ENCODE peak calls at places on chromosome 1, in eight cellular contexts. One of them, this sample, is unnamed.

GRCh38 chr1:227253065-227253464 is 65.2 kb downstream of the CDC42BPA start:
- DNase-seq in endothelial cell: no peak
- DNase-seq in stomach: no peak
- DNase-seq in heart left ventricle: no peak
- DNase-seq in mesothelial cell of epicardium: no peak
- DNase-seq in hepatocyte: no peak
- DNase-seq in OCI-LY7: no peak
- DNase-seq in fibroblast of the aortic adventitia: no peak
- DNase-seq in this sample: no peak

GRCh38 chr1:168455764-168456163 is 88.0 kb downstream of the XCL2 start:
- DNase-seq in mesothelial cell of epicardium: no peak
- DNase-seq in fibroblast of the aortic adventitia: no peak
- DNase-seq in OCI-LY7: no peak
- DNase-seq in heart left ventricle: no peak
- DNase-seq in endothelial cell: no peak
- DNase-seq in hepatocyte: no peak
- DNase-seq in stomach: no peak
- DNase-seq in this sample: no peak

GRCh38 chr1:185964946-185965345 is 230.8 kb downstream of the HMCN1 start:
- DNase-seq in stomach: no peak
- DNase-seq in OCI-LY7: no peak
- DNase-seq in mesothelial cell of epicardium: no peak
- DNase-seq in hepatocyte: no peak
- DNase-seq in endothelial cell: no peak
- DNase-seq in fibroblast of the aortic adventitia: no peak
- DNase-seq in heart left ventricle: no peak
- DNase-seq in this sample: no peak

GRCh38 chr1:9449106-9449627 is 90.1 kb upstream of the SLC25A33 start:
- DNase-seq in fibroblast of the aortic adventitia: peak; percentile 86
- DNase-seq in endothelial cell: no peak
- DNase-seq in OCI-LY7: no peak
- DNase-seq in heart left ventricle: peak; percentile 65
- DNase-seq in hepatocyte: peak; percentile 50
- DNase-seq in mesothelial cell of epicardium: no peak
- DNase-seq in stomach: no peak
- DNase-seq in this sample: no peak

GRCh38 chr1:24351918-24352637 is 32.9 kb downstream of the GRHL3 start:
- DNase-seq in hepatocyte: peak; percentile 37
- DNase-seq in mesothelial cell of epicardium: no peak
- DNase-seq in heart left ventricle: no peak
- DNase-seq in OCI-LY7: no peak
- DNase-seq in endothelial cell: no peak
- DNase-seq in fibroblast of the aortic adventitia: peak; percentile 17
- DNase-seq in stomach: no peak
- DNase-seq in this sample: peak; percentile 86

GRCh38 chr1:3922201-3922725 is 22.2 kb upstream of the C1orf174 start:
- DNase-seq in OCI-LY7: no peak
- DNase-seq in fibroblast of the aortic adventitia: no peak
- DNase-seq in mesothelial cell of epicardium: no peak
- DNase-seq in stomach: no peak
- DNase-seq in heart left ventricle: no peak
- DNase-seq in endothelial cell: no peak
- DNase-seq in hepatocyte: no peak
- DNase-seq in this sample: peak; percentile 26

GRCh38 chr1:74733616-74734484 is 898 bp downstream of the TYW3 start:
- DNase-seq in fibroblast of the aortic adventitia: peak; percentile 82
- DNase-seq in mesothelial cell of epicardium: no peak
- DNase-seq in stomach: no peak
- DNase-seq in hepatocyte: no peak
- DNase-seq in OCI-LY7: peak; percentile 87
- DNase-seq in endothelial cell: peak; percentile 57
- DNase-seq in heart left ventricle: no peak
- DNase-seq in this sample: peak; percentile 46

GRCh38 chr1:200429221-200429751 is 19.4 kb upstream of the ZNF281 start:
- DNase-seq in stomach: no peak
- DNase-seq in OCI-LY7: no peak
- DNase-seq in fibroblast of the aortic adventitia: peak; percentile 94
- DNase-seq in endothelial cell: no peak
- DNase-seq in hepatocyte: no peak
- DNase-seq in heart left ventricle: no peak
- DNase-seq in mesothelial cell of epicardium: no peak
- DNase-seq in this sample: no peak

GRCh38 chr1:197955486-197956394 is 38.6 kb downstream of the LHX9 start:
- DNase-seq in stomach: no peak
- DNase-seq in heart left ventricle: no peak
- DNase-seq in fibroblast of the aortic adventitia: peak; percentile 59
- DNase-seq in hepatocyte: no peak
- DNase-seq in endothelial cell: no peak
- DNase-seq in OCI-LY7: no peak
- DNase-seq in mesothelial cell of epicardium: no peak
- DNase-seq in this sample: peak; percentile 42

GRCh38 chr1:116115476-116115875 is 4.3 kb downstream of the MAB21L3 start:
- DNase-seq in OCI-LY7: no peak
- DNase-seq in hepatocyte: no peak
- DNase-seq in heart left ventricle: no peak
- DNase-seq in endothelial cell: no peak
- DNase-seq in stomach: no peak
- DNase-seq in mesothelial cell of epicardium: no peak
- DNase-seq in fibroblast of the aortic adventitia: peak; percentile 73
- DNase-seq in this sample: no peak

GRCh38 chr1:226872455-226872854 is 2.0 kb downstream of the PSEN2 start:
- DNase-seq in fibroblast of the aortic adventitia: no peak
- DNase-seq in stomach: no peak
- DNase-seq in mesothelial cell of epicardium: no peak
- DNase-seq in heart left ventricle: no peak
- DNase-seq in hepatocyte: peak; percentile 5
- DNase-seq in OCI-LY7: no peak
- DNase-seq in endothelial cell: no peak
- DNase-seq in this sample: no peak

GRCh38 chr1:235553063-235553675 is 48.9 kb upstream of the B3GALNT2 start:
- DNase-seq in hepatocyte: peak; percentile 34
- DNase-seq in mesothelial cell of epicardium: no peak
- DNase-seq in endothelial cell: no peak
- DNase-seq in OCI-LY7: no peak
- DNase-seq in heart left ventricle: no peak
- DNase-seq in fibroblast of the aortic adventitia: no peak
- DNase-seq in stomach: no peak
- DNase-seq in this sample: no peak

GRCh38 chr1:234998174-234998741 is 130.4 kb downstream of the TOMM20 start:
- DNase-seq in stomach: peak; percentile 63
- DNase-seq in hepatocyte: peak; percentile 86
- DNase-seq in OCI-LY7: no peak
- DNase-seq in mesothelial cell of epicardium: no peak
- DNase-seq in fibroblast of the aortic adventitia: no peak
- DNase-seq in heart left ventricle: peak; percentile 80
- DNase-seq in endothelial cell: no peak
- DNase-seq in this sample: no peak

GRCh38 chr1:19861034-19861433 is 21.2 kb upstream of the OTUD3 start:
- DNase-seq in stomach: no peak
- DNase-seq in mesothelial cell of epicardium: no peak
- DNase-seq in OCI-LY7: no peak
- DNase-seq in fibroblast of the aortic adventitia: peak; percentile 62
- DNase-seq in endothelial cell: no peak
- DNase-seq in heart left ventricle: no peak
- DNase-seq in hepatocyte: peak; percentile 70
- DNase-seq in this sample: no peak

GRCh38 chr1:172135923-172136610 is 284.4 kb upstream of the C1orf105 start:
- DNase-seq in OCI-LY7: no peak
- DNase-seq in hepatocyte: no peak
- DNase-seq in stomach: no peak
- DNase-seq in mesothelial cell of epicardium: no peak
- DNase-seq in endothelial cell: no peak
- DNase-seq in fibroblast of the aortic adventitia: peak; percentile 93
- DNase-seq in heart left ventricle: no peak
- DNase-seq in this sample: no peak

GRCh38 chr1:3453203-3453761 is 1.2 kb upstream of the ARHGEF16 start:
- DNase-seq in hepatocyte: peak; percentile 90
- DNase-seq in OCI-LY7: peak; percentile 57
- DNase-seq in heart left ventricle: peak; percentile 71
- DNase-seq in fibroblast of the aortic adventitia: peak; percentile 61
- DNase-seq in endothelial cell: peak; percentile 91
- DNase-seq in stomach: peak; percentile 88
- DNase-seq in mesothelial cell of epicardium: peak; percentile 55
- DNase-seq in this sample: peak; percentile 82

GRCh38 chr1:177082855-177083741 is 81.4 kb downstream of the ASTN1 start:
- DNase-seq in mesothelial cell of epicardium: no peak
- DNase-seq in endothelial cell: no peak
- DNase-seq in heart left ventricle: no peak
- DNase-seq in hepatocyte: no peak
- DNase-seq in fibroblast of the aortic adventitia: peak; percentile 3
- DNase-seq in OCI-LY7: no peak
- DNase-seq in stomach: no peak
- DNase-seq in this sample: no peak

GRCh38 chr1:226738421-226738994 is 574 bp downstream of the ITPKB start:
- DNase-seq in fibroblast of the aortic adventitia: peak; percentile 37
- DNase-seq in heart left ventricle: no peak
- DNase-seq in hepatocyte: peak; percentile 58
- DNase-seq in mesothelial cell of epicardium: no peak
- DNase-seq in endothelial cell: peak; percentile 40
- DNase-seq in stomach: peak; percentile 37
- DNase-seq in OCI-LY7: peak; percentile 85
- DNase-seq in this sample: no peak

GRCh38 chr1:34009340-34009975 is 145.6 kb downstream of the HMGB4 start:
- DNase-seq in fibroblast of the aortic adventitia: peak; percentile 27
- DNase-seq in heart left ventricle: no peak
- DNase-seq in OCI-LY7: no peak
- DNase-seq in hepatocyte: no peak
- DNase-seq in endothelial cell: no peak
- DNase-seq in mesothelial cell of epicardium: no peak
- DNase-seq in stomach: no peak
- DNase-seq in this sample: no peak

DNA sequence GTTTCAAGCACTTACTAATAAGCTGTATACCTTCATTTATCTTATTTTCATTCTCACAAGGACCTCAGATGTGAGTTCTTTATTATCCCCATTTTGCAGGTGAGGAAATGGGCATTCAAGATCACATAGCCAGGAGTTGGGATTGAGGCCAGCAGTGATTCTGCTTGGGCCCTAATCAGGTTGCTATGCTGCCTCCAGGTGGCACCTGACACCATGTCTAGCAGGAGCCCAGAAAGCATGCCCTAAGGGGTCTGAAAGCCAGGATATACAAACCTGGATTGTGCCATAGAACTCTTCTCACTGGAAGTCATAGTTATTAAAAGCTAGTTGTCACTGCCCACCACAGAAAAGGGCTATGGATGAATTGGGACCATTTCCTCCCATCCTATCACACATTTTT is 61.1 kb downstream of the FYB2 start:
- DNase-seq in mesothelial cell of epicardium: no peak
- DNase-seq in OCI-LY7: no peak
- DNase-seq in stomach: peak; percentile 43
- DNase-seq in hepatocyte: peak; percentile 21
- DNase-seq in endothelial cell: peak; percentile 9
- DNase-seq in heart left ventricle: peak; percentile 33
- DNase-seq in fibroblast of the aortic adventitia: no peak
- DNase-seq in this sample: no peak
- TF ChIP-seq CTCF in mesothelial cell of epicardium: no peak
- TF ChIP-seq CTCF in OCI-LY7: no peak
- TF ChIP-seq CTCF in stomach: peak; percentile 15
- TF ChIP-seq CTCF in hepatocyte: peak; percentile 29
- TF ChIP-seq CTCF in endothelial cell: no peak
- TF ChIP-seq CTCF in heart left ventricle: peak; percentile 39
- TF ChIP-seq CTCF in fibroblast of the aortic adventitia: no peak
- TF ChIP-seq CTCF in this sample: no peak

DNA sequence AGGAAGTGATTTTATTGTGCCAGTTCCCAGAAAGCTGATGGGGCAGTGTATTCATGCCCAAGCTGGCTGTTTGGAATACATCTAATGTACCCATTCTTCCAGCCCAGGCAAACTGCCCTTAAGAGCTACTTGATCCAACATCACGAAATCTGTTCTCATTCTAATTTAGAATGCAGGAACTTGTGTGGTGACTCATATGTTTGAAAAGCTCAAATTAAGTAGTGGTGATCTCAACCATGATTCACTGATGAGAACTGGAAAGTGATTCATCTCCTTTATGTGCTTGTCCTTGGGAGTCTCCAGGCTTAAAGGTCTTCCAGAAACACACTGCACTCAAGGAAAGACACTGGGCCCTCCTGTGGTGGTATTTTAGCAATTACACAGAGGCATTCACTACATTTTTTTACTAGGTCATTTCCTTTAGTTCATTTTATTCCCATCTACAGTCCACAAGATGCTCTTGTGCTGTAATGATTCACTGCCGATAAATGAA is 65.4 kb downstream of the RPE65 start:
- DNase-seq in endothelial cell: no peak
- DNase-seq in fibroblast of the aortic adventitia: peak; percentile 98
- DNase-seq in OCI-LY7: no peak
- DNase-seq in stomach: no peak
- DNase-seq in hepatocyte: peak; percentile 80
- DNase-seq in heart left ventricle: peak; percentile 30
- DNase-seq in mesothelial cell of epicardium: no peak
- DNase-seq in this sample: no peak
- TF ChIP-seq CTCF in endothelial cell: no peak
- TF ChIP-seq CTCF in fibroblast of the aortic adventitia: peak; percentile 63
- TF ChIP-seq CTCF in OCI-LY7: no peak
- TF ChIP-seq CTCF in stomach: no peak
- TF ChIP-seq CTCF in hepatocyte: peak; percentile 38
- TF ChIP-seq CTCF in heart left ventricle: peak; percentile 24
- TF ChIP-seq CTCF in mesothelial cell of epicardium: no peak
- TF ChIP-seq CTCF in this sample: no peak

DNA sequence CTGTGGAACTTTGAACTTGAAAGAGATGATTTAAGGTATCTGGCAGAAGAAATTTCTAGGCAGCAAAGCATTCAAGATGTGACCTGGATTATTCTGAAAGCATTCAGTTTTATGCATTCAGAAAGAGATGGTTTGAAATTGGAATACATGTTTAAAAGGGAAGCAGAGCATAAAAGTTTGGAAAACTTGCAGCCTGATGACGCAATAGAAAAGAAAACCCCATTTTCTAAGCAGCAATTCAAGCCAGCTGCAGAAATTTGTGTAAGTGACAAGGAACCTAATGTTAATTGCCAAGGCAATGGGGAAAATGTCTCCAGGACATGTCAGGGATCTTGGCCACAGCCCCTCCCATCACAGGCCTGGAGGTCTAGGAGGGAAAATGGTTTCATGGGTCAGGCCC is 354.0 kb downstream of the ZNF326 start:
- DNase-seq in fibroblast of the aortic adventitia: no peak
- DNase-seq in stomach: no peak
- DNase-seq in hepatocyte: no peak
- DNase-seq in OCI-LY7: no peak
- DNase-seq in heart left ventricle: no peak
- DNase-seq in mesothelial cell of epicardium: no peak
- DNase-seq in endothelial cell: no peak
- DNase-seq in this sample: no peak
- TF ChIP-seq CTCF in fibroblast of the aortic adventitia: no peak
- TF ChIP-seq CTCF in stomach: no peak
- TF ChIP-seq CTCF in hepatocyte: no peak
- TF ChIP-seq CTCF in OCI-LY7: no peak
- TF ChIP-seq CTCF in heart left ventricle: no peak
- TF ChIP-seq CTCF in mesothelial cell of epicardium: no peak
- TF ChIP-seq CTCF in endothelial cell: no peak
- TF ChIP-seq CTCF in this sample: no peak

GRCh38 chr1:154751690-154752089 is 118.4 kb downstream of the KCNN3 start:
- DNase-seq in OCI-LY7: no peak
- DNase-seq in mesothelial cell of epicardium: no peak
- DNase-seq in fibroblast of the aortic adventitia: peak; percentile 90
- DNase-seq in heart left ventricle: no peak
- DNase-seq in hepatocyte: peak; percentile 43
- DNase-seq in endothelial cell: no peak
- DNase-seq in stomach: peak; percentile 3
- DNase-seq in this sample: peak; percentile 25
- TF ChIP-seq CTCF in OCI-LY7: no peak
- TF ChIP-seq CTCF in mesothelial cell of epicardium: no peak
- TF ChIP-seq CTCF in fibroblast of the aortic adventitia: no peak
- TF ChIP-seq CTCF in heart left ventricle: no peak
- TF ChIP-seq CTCF in hepatocyte: no peak
- TF ChIP-seq CTCF in endothelial cell: no peak
- TF ChIP-seq CTCF in stomach: no peak
- TF ChIP-seq CTCF in this sample: no peak

This sample was measured in activated CD8-positive, alpha-beta T cell treated with anti-CD3 and anti-CD28 coated beads for 36 hours.